ENCODE peak calls at places on chromosomes 7 and 10, in eight cellular contexts. H, W, Q, O, E, R, A and X are unnamed samples. For H3K36me3, the result is how much of the 10 kb centered on the place peaks cover.

GRCh38 chr7:80837345-80837744 is 81.5 kb downstream of the SEMA3C start:
- DNase-seq in H (no peak), W (no peak), Q (no peak), O (no peak), E (no peak), R (no peak), A (no peak), X (no peak)

GRCh38 chr7:130831817-130832481 is 97.9 kb upstream of the KLF14 start:
- DNase-seq in H (peak), W (no peak), Q (no peak), O (no peak), E (peak), R (no peak), A (peak), X (no peak)

GRCh38 chr7:116232920-116233319 is 22.6 kb downstream of the TES start:
- DNase-seq in H (no peak), W (no peak), Q (no peak), O (no peak), E (no peak), R (no peak), A (no peak), X (no peak)

GRCh38 chr10:100468322-100468721 is 5.5 kb downstream of the WNT8B start:
- DNase-seq in H (no peak), W (no peak), Q (no peak), O (no peak), E (no peak), R (no peak), A (no peak), X (no peak)

GRCh38 chr7:148327379-148327778 is 263.2 kb upstream of the C7orf33 start:
- DNase-seq in H (no peak), W (no peak), Q (no peak), O (no peak), E (no peak), R (no peak), A (no peak), X (no peak)

GRCh38 chr10:133024711-133025557 is 62.8 kb upstream of the ADGRA1 start:
- DNase-seq in H (no peak), W (no peak), Q (no peak), O (no peak), E (no peak), R (no peak), A (no peak), X (no peak)

GRCh38 chr7:2530076-2530967 is 10.7 kb downstream of the LFNG start:
- DNase-seq in H (no peak), W (peak), Q (no peak), O (no peak), E (peak), R (peak), A (peak), X (peak)

GRCh38 chr10:88848499-88848898 is 3.1 kb downstream of the ANKRD22 start:
- DNase-seq in H (peak), W (no peak), Q (no peak), O (peak), E (no peak), R (no peak), A (peak), X (no peak)

GRCh38 chr10:69057951-69058297 is 30.0 kb upstream of the SRGN start:
- DNase-seq in H (no peak), W (no peak), Q (no peak), O (no peak), E (no peak), R (no peak), A (no peak), X (no peak)

GRCh38 chr7:134557391-134557790 is 8.5 kb downstream of the AKR1B15 start:
- DNase-seq in H (no peak), W (no peak), Q (no peak), O (no peak), E (no peak), R (no peak), A (no peak), X (no peak)

GRCh38 chr7:138755331-138755747 is 42.5 kb upstream of the TMEM213 start:
- DNase-seq in H (no peak), W (no peak), Q (no peak), O (no peak), E (no peak), R (no peak), A (no peak), X (no peak)

GRCh38 chr10:119029613-119030420 is at the start of gene NANOS1:
- DNase-seq in H (no peak), W (no peak), Q (no peak), O (no peak), E (peak), R (no peak), A (no peak), X (peak)

GRCh38 chr10:5354068-5354467 is 10.7 kb upstream of the UCN3 start:
- DNase-seq in H (no peak), W (no peak), Q (no peak), O (no peak), E (no peak), R (no peak), A (no peak), X (no peak)

GRCh38 chr10:117441812-117442443 is 66.7 kb upstream of the PDZD8 start:
- DNase-seq in H (no peak), W (no peak), Q (no peak), O (peak), E (no peak), R (peak), A (no peak), X (no peak)

GRCh38 chr7:28178537-28178936 is 2.1 kb downstream of the JAZF1 start:
- DNase-seq in H (no peak), W (no peak), Q (no peak), O (no peak), E (peak), R (no peak), A (no peak), X (no peak)

GRCh38 chr10:37865264-37865663 is 7.9 kb upstream of the ZNF248 start:
- DNase-seq in H (no peak), W (no peak), Q (no peak), O (no peak), E (no peak), R (no peak), A (no peak), X (no peak)

GRCh38 chr7:102234801-102235550 is 51.7 kb upstream of the SH2B2 start:
- DNase-seq in H (no peak), W (no peak), Q (no peak), O (no peak), E (no peak), R (no peak), A (no peak), X (no peak)

GRCh38 chr7:128738570-128739047 is 550 bp upstream of the CALU start:
- DNase-seq in H (no peak), W (no peak), Q (no peak), O (no peak), E (no peak), R (no peak), A (no peak), X (no peak)

GRCh38 chr10:8985651-8986050 is 931.2 kb downstream of the GATA3 start:
- DNase-seq in H (no peak), W (no peak), Q (no peak), O (no peak), E (no peak), R (no peak), A (no peak), X (no peak)

GRCh38 chr7:21256310-21256877 is 171.5 kb upstream of the SP4 start:
- DNase-seq in H (peak), W (no peak), Q (no peak), O (no peak), E (peak), R (no peak), A (peak), X (peak)

GRCh38 chr10:89332092-89332633 is 4.4 kb downstream of the IFIT3 start:
- DNase-seq in H (no peak), W (no peak), Q (no peak), O (peak), E (peak), R (no peak), A (peak), X (no peak)

GRCh38 chr7:44974549-44974948 is 4.3 kb downstream of the MYO1G start:
- DNase-seq in H (no peak), W (no peak), Q (no peak), O (no peak), E (no peak), R (no peak), A (no peak), X (no peak)

GRCh38 chr7:87148332-87148955 is 3.8 kb upstream of the DMTF1 start:
- DNase-seq in H (peak), W (no peak), Q (no peak), O (no peak), E (peak), R (no peak), A (no peak), X (peak)

GRCh38 chr10:8073696-8074416 is 19.4 kb downstream of the GATA3 start:
- DNase-seq in H (no peak), W (no peak), Q (peak), O (no peak), E (no peak), R (no peak), A (no peak), X (no peak)

GRCh38 chr10:3494879-3495230 is 290.2 kb downstream of the KLF6 start:
- DNase-seq in H (no peak), W (no peak), Q (no peak), O (no peak), E (no peak), R (no peak), A (no peak), X (no peak)

GRCh38 chr10:46033602-46034011 is 3.2 kb upstream of the NCOA4 start:
- DNase-seq in H (no peak), W (no peak), Q (no peak), O (no peak), E (no peak), R (no peak), A (peak), X (no peak)

GRCh38 chr7:102421706-102422105 is 11.7 kb upstream of the ORAI2 start:
- DNase-seq in H (no peak), W (no peak), Q (no peak), O (no peak), E (no peak), R (no peak), A (no peak), X (no peak)

GRCh38 chr10:124701881-124702656 is 42.1 kb downstream of the FAM53B start:
- DNase-seq in H (no peak), W (no peak), Q (no peak), O (no peak), E (peak), R (no peak), A (no peak), X (peak)

GRCh38 chr10:16779375-16779774 is 37.8 kb downstream of the RSU1 start:
- DNase-seq in H (no peak), W (no peak), Q (no peak), O (no peak), E (peak), R (no peak), A (no peak), X (peak)

GRCh38 chr10:70579234-70580002 is 23.1 kb downstream of the PRF1 start:
- DNase-seq in H (peak), W (no peak), Q (peak), O (no peak), E (no peak), R (peak), A (peak), X (peak)

DNA sequence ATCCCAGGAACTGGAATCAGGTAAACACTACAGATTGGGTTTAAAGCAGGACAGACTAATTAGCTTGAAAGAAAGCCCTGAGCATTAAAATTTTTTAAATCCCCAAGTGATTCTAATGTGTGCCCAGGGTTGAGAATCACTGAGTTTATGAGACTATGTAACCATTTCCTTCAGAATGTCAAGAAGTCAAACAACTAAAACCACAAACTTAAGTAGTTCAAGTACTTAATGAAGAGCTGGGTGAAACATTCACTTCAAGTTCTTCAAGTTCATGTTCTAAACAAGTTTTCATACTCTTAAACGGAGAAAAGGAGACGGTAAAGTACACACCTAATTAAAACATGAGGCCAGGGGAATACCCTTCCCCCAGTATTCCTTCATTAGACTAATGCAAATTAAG is 28.2 kb upstream of the TLL2 start:
- DNase-seq in H (no peak), W (no peak), Q (no peak), O (peak), E (no peak), R (no peak), A (no peak), X (no peak)
- H3K36me3 ChIP-seq in H (under half), W (half or more), Q (under half), O (under half), E (half or more), R (under half), A (under half), X (under half)

GRCh38 chr7:7765422-7765821 is 47.0 kb upstream of the RPA3 start:
- DNase-seq in H (no peak), W (no peak), Q (no peak), O (no peak), E (no peak), R (no peak), A (peak), X (no peak)

GRCh38 chr7:7761340-7761973 is 43.0 kb upstream of the RPA3 start:
- DNase-seq in H (peak), W (no peak), Q (no peak), O (peak), E (peak), R (no peak), A (peak), X (no peak)

GRCh38 chr7:7766671-7767070 is 48.3 kb upstream of the RPA3 start:
- DNase-seq in H (no peak), W (no peak), Q (no peak), O (no peak), E (no peak), R (no peak), A (no peak), X (no peak)

GRCh38 chr7:7764515-7765138 is 46.2 kb upstream of the RPA3 start:
- DNase-seq in H (no peak), W (no peak), Q (no peak), O (no peak), E (peak), R (no peak), A (peak), X (no peak)

GRCh38 chr7:7761974-7762769 is 43.8 kb upstream of the RPA3 start:
- DNase-seq in H (no peak), W (no peak), Q (no peak), O (no peak), E (peak), R (no peak), A (peak), X (peak)
- H3K4me3 ChIP-seq in H (no peak), W (peak), Q (peak), O (no peak), E (peak), R (peak), A (peak), X (peak)

DNA sequence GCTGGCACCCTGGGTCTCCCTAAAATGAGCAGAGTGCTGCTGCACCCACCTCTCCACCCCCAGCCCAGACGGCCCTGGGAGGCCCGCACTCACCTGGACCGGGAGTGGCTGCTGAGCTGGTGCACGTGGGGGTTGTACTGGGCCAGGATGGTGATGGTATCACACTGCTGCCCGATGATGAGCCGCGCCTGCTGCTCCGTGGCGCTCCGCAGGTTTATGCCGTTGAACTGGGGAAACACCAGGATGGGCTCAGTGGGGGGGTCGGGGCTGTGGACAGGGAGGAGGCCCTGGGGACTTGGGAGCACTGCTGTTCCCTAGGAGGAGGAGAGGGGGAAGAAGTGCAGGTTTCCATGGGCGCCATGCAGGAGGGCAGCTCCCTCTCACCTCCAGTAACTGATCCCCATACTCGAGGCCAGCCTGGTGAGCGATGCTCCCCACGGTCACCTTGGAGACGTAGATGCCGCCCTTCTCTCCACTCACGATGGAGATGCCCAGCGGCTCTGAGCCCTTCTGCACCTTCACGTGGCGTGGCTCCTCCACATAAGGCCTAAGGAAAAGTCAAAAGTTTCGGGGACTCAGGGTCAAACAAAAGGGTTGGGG is 114.6 kb downstream of the DLG5 start:
- DNase-seq in H (no peak), W (no peak), Q (no peak), O (no peak), E (no peak), R (no peak), A (no peak), X (no peak)
- H3K36me3 ChIP-seq in H (under half), W (half or more), Q (half or more), O (half or more), E (under half), R (under half), A (under half), X (under half)

GRCh38 chr10:32147730-32148129 is 91.5 kb upstream of the KIF5B start:
- DNase-seq in H (no peak), W (no peak), Q (no peak), O (no peak), E (no peak), R (no peak), A (no peak), X (no peak)

GRCh38 chr10:32146166-32146565 is 89.9 kb upstream of the KIF5B start:
- DNase-seq in H (no peak), W (no peak), Q (no peak), O (no peak), E (no peak), R (no peak), A (no peak), X (no peak)

GRCh38 chr10:32150532-32151101 is 94.4 kb upstream of the KIF5B start:
- DNase-seq in H (no peak), W (no peak), Q (no peak), O (no peak), E (peak), R (no peak), A (no peak), X (no peak)

GRCh38 chr10:32149257-32149955 is 93.2 kb upstream of the KIF5B start:
- DNase-seq in H (peak), W (no peak), Q (peak), O (peak), E (no peak), R (no peak), A (no peak), X (no peak)

DNA sequence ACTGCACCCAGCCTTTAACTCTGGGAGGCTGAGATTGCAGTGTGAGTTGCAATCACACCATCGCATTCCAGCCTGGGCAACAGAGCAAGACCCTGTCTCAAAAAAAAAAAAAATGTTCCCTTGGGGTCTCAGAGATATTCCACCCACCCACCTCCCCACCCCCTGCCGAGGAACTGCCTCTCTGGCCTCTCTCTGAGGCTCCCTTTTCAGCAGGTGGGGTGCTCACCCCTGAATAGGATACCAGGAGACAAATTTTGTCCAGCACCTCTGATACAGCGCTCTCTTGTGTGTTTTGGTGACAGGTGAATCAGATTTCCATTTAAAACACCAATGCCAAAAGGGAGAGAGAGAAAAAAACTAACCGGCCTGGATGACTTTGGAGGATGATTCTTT is 92.6 kb upstream of the KIF5B start:
- DNase-seq in H (no peak), W (no peak), Q (no peak), O (no peak), E (no peak), R (no peak), A (no peak), X (no peak)
- H3K4me3 ChIP-seq in H (no peak), W (no peak), Q (no peak), O (no peak), E (no peak), R (no peak), A (no peak), X (no peak)

DNA sequence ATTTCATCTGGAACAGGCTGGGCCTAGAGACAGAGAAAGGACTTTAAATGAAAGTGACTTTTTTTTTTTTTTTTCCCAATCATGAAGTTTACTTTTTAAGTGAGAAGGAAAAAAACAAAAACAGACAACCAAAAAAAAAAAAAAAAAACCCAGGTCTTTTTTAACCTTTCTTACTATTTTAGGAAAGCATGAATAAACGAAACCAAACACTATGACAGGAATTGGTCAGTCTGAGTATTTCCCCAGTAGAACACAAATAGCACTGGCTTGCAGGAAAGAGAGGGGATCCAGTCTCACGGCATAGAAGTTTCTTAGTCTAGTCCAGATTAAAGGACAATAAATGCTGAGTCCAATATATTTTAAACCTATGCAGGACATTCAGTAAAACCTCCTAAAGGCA is 180.5 kb upstream of the CCDC6 start:
- DNase-seq in H (no peak), W (no peak), Q (no peak), O (no peak), E (no peak), R (no peak), A (no peak), X (no peak)
- H3K36me3 ChIP-seq in H (under half), W (under half), Q (under half), O (under half), E (under half), R (under half), A (under half), X (under half)

DNA sequence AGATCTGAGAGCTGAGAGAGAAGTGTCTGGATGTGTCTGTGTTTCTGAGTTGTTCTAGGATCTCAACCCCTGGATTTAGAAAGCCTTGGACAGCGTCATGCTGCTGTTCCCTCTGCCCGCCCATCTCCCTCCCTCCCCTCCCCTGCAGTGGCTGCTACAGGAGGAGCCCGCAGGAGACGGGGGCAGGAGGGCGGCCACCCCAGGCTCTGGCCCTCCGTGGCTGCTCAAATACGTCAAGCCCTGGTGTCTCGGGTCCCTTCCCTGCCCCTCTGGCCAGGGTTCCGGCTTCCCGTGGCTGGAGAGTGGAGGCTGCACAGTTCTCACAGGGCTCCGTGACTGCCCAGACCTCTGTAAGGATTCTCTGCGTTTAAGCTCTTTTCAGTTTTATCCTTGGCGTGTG is 79.5 kb downstream of the VIPR2 start:
- DNase-seq in H (no peak), W (peak), Q (no peak), O (no peak), E (no peak), R (no peak), A (no peak), X (no peak)
- H3K4me3 ChIP-seq in H (no peak), W (no peak), Q (no peak), O (no peak), E (no peak), R (no peak), A (no peak), X (no peak)

DNA sequence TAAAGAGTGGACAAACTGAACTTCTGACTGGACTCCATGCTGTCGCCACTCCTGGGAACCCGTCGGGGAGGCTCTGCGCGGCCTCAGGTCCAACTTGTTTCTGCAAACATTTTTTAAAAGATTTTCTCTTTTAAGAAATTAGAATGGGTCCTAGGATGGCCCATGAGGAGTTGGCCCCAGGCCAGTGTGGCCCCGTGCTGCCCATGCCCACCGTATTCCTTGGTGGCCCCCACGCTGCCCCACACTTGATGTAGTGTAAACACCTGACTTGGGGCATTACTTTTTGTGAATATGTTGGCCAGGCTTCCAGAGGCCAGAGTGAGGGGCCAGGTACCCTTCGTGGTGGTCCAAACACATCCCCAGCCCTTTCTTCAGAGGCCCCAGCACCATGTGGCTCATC is 19.3 kb downstream of the ZNF316 start:
- DNase-seq in H (no peak), W (peak), Q (peak), O (no peak), E (no peak), R (no peak), A (no peak), X (no peak)
- H3K36me3 ChIP-seq in H (under half), W (under half), Q (under half), O (under half), E (under half), R (under half), A (under half), X (under half)

GRCh38 chr10:63206576-63206975 is 73.4 kb downstream of the NRBF2 start:
- DNase-seq in H (no peak), W (no peak), Q (no peak), O (no peak), E (no peak), R (no peak), A (no peak), X (no peak)
- H3K4me3 ChIP-seq in H (no peak), W (no peak), Q (no peak), O (no peak), E (peak), R (no peak), A (no peak), X (no peak)